ENCODE peak calls at places on chromosomes 3 and 15, in five cellular contexts. O, D, F, Z and U are unnamed samples.

GRCh38 chr3:64687381-64687780 is 419 bp downstream of the ADAMTS9 start:
- DNase-seq in F (peak; percentile 72), O (no peak), Z (peak; percentile 14), D (peak; percentile 12), U (no peak)

GRCh38 chr3:141271279-141272033 is 39.8 kb downstream of the PXYLP1 start:
- DNase-seq in F (no peak), Z (no peak), O (no peak), D (no peak), U (no peak)

GRCh38 chr3:158574646-158575045 is 3.7 kb downstream of the MLF1 start:
- DNase-seq in F (no peak), D (no peak), O (no peak), Z (no peak), U (no peak)

GRCh38 chr3:46711305-46711704 is 6.4 kb downstream of the PRSS50 start:
- DNase-seq in D (no peak), Z (no peak), F (no peak), O (no peak), U (no peak)

GRCh38 chr3:188914556-188914955 is 257.2 kb upstream of the TPRG1 start:
- DNase-seq in O (no peak), Z (no peak), D (no peak), F (no peak), U (no peak)

GRCh38 chr3:47103619-47104018 is 60.3 kb downstream of the SETD2 start:
- DNase-seq in O (no peak), D (no peak), F (no peak), Z (no peak), U (no peak)

GRCh38 chr3:136149569-136150136 is 46.5 kb downstream of the MSL2 start:
- DNase-seq in Z (no peak), O (no peak), D (no peak), F (no peak), U (no peak)

GRCh38 chr3:112605285-112605684 is 35.7 kb downstream of the CCDC80 start:
- DNase-seq in F (no peak), D (no peak), Z (no peak), O (no peak), U (no peak)

GRCh38 chr15:80996247-80996646 is 4.5 kb upstream of the TLNRD1 start:
- DNase-seq in Z (no peak), D (no peak), O (no peak), F (no peak), U (no peak)

GRCh38 chr3:110755345-110755744 is 316.3 kb upstream of the NECTIN3 start:
- DNase-seq in O (no peak), D (no peak), F (no peak), Z (no peak), U (no peak)

GRCh38 chr15:51600114-51600513 is 22.5 kb downstream of the DMXL2 start:
- DNase-seq in F (no peak), O (no peak), D (no peak), Z (no peak), U (no peak)

GRCh38 chr15:43958894-43959330 is 132.1 kb downstream of the WDR76 start:
- DNase-seq in D (peak; percentile 55), O (no peak), F (no peak), Z (no peak), U (no peak)

GRCh38 chr3:159911011-159911663 is 77.5 kb upstream of the IL12A start:
- DNase-seq in Z (no peak), F (no peak), D (peak; percentile 49), O (no peak), U (no peak)

GRCh38 chr3:190318666-190319065 is 3.6 kb downstream of the CLDN1 start:
- DNase-seq in Z (no peak), F (no peak), D (no peak), O (no peak), U (no peak)

GRCh38 chr15:69539316-69539715 is 86.7 kb downstream of the RPLP1 start:
- DNase-seq in F (no peak), D (no peak), Z (no peak), O (no peak), U (no peak)

GRCh38 chr3:171747223-171747920 is 62.9 kb downstream of the PLD1 start:
- DNase-seq in Z (no peak), D (no peak), F (no peak), O (no peak), U (no peak)

GRCh38 chr3:43769471-43770425 is 79.0 kb downstream of the ABHD5 start:
- DNase-seq in O (peak; percentile 97), Z (peak; percentile 95), D (peak; percentile 95), F (peak; percentile 98), U (peak; percentile 91)

GRCh38 chr3:126960604-126960995 is 22.3 kb upstream of the PLXNA1 start:
- DNase-seq in F (peak; percentile 83), O (no peak), Z (peak; percentile 10), D (no peak), U (peak; percentile 57)

GRCh38 chr3:20924646-20925395 is 738.8 kb upstream of the SGO1 start:
- DNase-seq in D (no peak), Z (no peak), F (no peak), O (no peak), U (no peak)

GRCh38 chr15:99076555-99077308 is 28.1 kb upstream of the SYNM start:
- DNase-seq in F (peak; percentile 61), D (peak; percentile 85), O (peak; percentile 58), Z (peak; percentile 79), U (peak; percentile 32)
- H3K4me3 ChIP-seq in F (peak overlapping the region; percentile 45), D (peak overlapping the region; percentile 13), O (no peak overlapping the region), Z (no peak overlapping the region), U (peak overlapping the region; percentile 56)

DNA sequence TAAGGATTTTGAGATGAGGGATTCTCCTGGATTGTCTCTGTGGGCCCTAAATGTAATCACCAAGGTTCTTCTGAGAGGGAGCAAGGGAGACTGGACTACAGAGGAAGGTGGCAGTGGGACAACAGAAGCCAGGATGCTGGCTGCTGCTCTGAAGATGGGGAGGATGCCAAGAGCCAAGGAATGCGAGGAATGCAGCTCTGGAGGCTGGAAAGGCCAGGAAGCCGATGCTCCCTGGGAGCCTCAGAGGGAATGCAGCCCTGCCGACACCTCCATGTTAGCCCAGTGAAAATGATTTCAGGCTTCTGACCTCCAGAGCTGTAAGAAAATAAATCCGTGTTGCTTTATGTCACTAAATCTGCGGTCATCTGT is 44.0 kb downstream of the UMPS start:
- DNase-seq in D (peak; percentile 64), Z (peak; percentile 74), O (no peak), F (peak; percentile 68), U (no peak)
- H3K4me3 ChIP-seq in D (no peak overlapping the region), Z (no peak overlapping the region), O (no peak overlapping the region), F (no peak overlapping the region), U (no peak overlapping the region)

DNA sequence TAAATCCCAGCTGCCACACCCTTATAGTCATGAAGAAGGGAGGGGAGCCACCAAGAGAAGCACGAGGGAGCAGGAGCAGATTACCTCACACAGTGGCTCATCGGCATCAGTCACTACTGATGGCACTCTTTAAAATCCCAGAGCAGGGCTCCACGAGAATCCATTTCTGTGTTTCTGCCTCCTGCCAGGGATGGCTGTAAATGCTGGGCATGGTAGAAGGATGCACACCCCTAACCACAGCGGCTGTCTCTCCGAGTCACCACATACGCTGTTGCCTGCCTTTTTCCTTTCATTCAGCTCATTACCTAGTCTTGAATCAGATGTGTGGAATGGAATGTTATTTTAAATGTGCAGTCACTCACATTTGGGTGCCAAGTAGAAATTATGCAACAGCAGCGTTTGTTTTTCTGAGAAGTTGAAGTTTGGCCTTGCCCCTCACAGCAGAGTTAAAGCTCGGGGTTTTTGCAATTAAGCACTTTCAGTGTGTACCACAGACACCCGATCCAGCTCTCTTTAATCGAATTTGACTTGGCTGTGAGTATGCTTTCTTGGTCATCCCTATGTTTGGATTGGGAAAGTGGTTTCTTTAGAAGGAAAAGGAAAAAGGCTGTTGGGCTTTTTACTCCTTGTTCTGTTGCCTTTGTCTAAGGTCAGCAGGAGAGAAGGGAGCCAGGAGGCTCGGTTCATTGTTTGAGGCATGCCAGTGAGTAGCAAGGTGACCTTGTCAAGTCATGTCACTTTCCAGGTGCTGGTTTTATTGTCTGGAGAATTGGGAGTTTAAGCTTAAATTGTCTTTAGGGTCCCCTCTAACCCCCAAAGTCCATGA is 284.2 kb upstream of the TPM1 start:
- DNase-seq in D (peak; percentile 70), F (peak; percentile 63), O (peak; percentile 73), Z (peak; percentile 45), U (no peak)
- H3K4me3 ChIP-seq in D (no peak overlapping the region), F (no peak overlapping the region), O (no peak overlapping the region), Z (no peak overlapping the region), U (peak overlapping the region; percentile 34)

GRCh38 chr3:53195602-53196574 is 34.9 kb downstream of the PRKCD start:
- DNase-seq in F (peak; percentile 76), D (peak; percentile 41), Z (peak; percentile 50), O (no peak), U (no peak)

GRCh38 chr3:53198996-53199395 is 38.0 kb downstream of the PRKCD start:
- DNase-seq in D (no peak), O (no peak), Z (no peak), F (no peak), U (no peak)

GRCh38 chr3:53198256-53198977 is 37.4 kb downstream of the PRKCD start:
- DNase-seq in O (no peak), D (no peak), Z (no peak), F (no peak), U (no peak)

GRCh38 chr3:53195066-53195450 is 34.0 kb downstream of the PRKCD start:
- DNase-seq in O (no peak), F (no peak), D (no peak), Z (no peak), U (no peak)

GRCh38 chr3:53196575-53197407 is 35.8 kb downstream of the PRKCD start:
- DNase-seq in F (no peak), O (no peak), Z (no peak), D (no peak), U (no peak)
- H3K4me3 ChIP-seq in F (no peak overlapping the region), O (no peak overlapping the region), Z (no peak overlapping the region), D (no peak overlapping the region), U (no peak overlapping the region)

DNA sequence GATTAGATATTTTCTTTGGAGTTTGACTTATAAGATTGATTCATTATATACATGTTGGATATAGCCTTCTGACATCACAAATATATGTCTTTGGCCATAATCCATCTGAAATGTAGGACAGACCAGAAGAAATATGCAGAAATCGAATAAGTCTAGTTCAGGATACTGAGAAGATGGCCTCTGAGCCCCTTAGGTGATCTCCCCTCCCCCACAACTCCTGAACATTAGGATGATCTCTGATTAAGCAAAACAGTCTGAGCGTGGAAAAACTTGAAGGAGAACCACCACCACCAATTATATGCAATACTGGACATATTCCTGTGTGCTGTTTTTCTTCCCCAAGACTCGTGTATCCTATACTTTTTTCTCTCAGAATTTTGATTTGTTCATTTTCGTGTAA is 3.2 kb downstream of the SETD5 start:
- DNase-seq in D (no peak), Z (no peak), O (no peak), F (no peak), U (no peak)
- H3K4me3 ChIP-seq in D (no peak overlapping the region), Z (no peak overlapping the region), O (no peak overlapping the region), F (peak overlapping the region; percentile 96), U (peak overlapping the region; percentile 90)

GRCh38 chr3:129688310-129688895 is 81.9 kb upstream of the PLXND1 start:
- DNase-seq in D (peak; percentile 31), F (peak; percentile 81), Z (peak; percentile 78), O (peak; percentile 43), U (peak; percentile 84)
- H3K4me3 ChIP-seq in D (peak overlapping the region; percentile 27), F (peak overlapping the region; percentile 62), Z (no peak overlapping the region), O (no peak overlapping the region), U (peak overlapping the region; percentile 67)